ENCODE peak calls at places on chromosomes 5 and 9, in ten cellular contexts. C, Q, P, O, E, S, B, Z, G and H are unnamed samples.

GRCh38 chr5:172101547-172102225 is 86.3 kb downstream of the STK10 start:
- DNase-seq in B (no peak), E (no peak), O (no peak), C (no peak), G (no peak), Q (no peak), P (peak), Z (no peak), S (no peak), H (no peak)

GRCh38 chr5:60395712-60396329 is 304.1 kb downstream of the DEPDC1B start:
- DNase-seq in G (no peak), P (no peak), O (no peak), E (no peak), Q (no peak), C (no peak), Z (no peak), B (no peak), S (no peak), H (no peak)

GRCh38 chr5:82018462-82018861 is 46.6 kb downstream of the ATG10 start:
- DNase-seq in C (no peak), E (no peak), O (no peak), P (no peak), B (peak), Z (no peak), Q (no peak), S (no peak), G (peak), H (no peak)

GRCh38 chr5:103908327-103909099 is 345.9 kb upstream of the NUDT12 start:
- DNase-seq in E (no peak), C (no peak), O (no peak), S (no peak), G (no peak), Q (no peak), B (no peak), Z (no peak), P (no peak), H (no peak)

GRCh38 chr9:121566401-121567141 is 66.9 kb upstream of the GGTA1 start:
- DNase-seq in G (no peak), C (no peak), Q (no peak), Z (no peak), O (no peak), E (no peak), S (peak), P (no peak), B (no peak), H (no peak)

GRCh38 chr9:14870086-14870485 is 40.1 kb downstream of the FREM1 start:
- DNase-seq in Q (no peak), E (no peak), P (no peak), B (no peak), S (no peak), C (no peak), G (no peak), O (no peak), Z (no peak), H (no peak)

GRCh38 chr5:133682496-133682895 is 70.2 kb upstream of the FSTL4 start:
- DNase-seq in Z (no peak), G (no peak), C (no peak), P (no peak), B (no peak), E (no peak), O (no peak), Q (peak), S (no peak), H (peak)

GRCh38 chr5:55205001-55205400 is 22.1 kb downstream of the MCIDAS start:
- DNase-seq in Z (no peak), O (no peak), P (no peak), C (no peak), G (no peak), Q (no peak), E (no peak), B (no peak), S (no peak), H (no peak)

GRCh38 chr5:81349161-81349560 is 44.8 kb downstream of the ACOT12 start:
- DNase-seq in Q (no peak), B (no peak), S (no peak), O (no peak), P (no peak), G (no peak), E (no peak), C (no peak), Z (no peak), H (peak)

GRCh38 chr5:134018154-134018985 is 13.6 kb upstream of the VDAC1 start:
- DNase-seq in C (no peak), G (no peak), B (no peak), Q (no peak), P (no peak), E (no peak), S (no peak), O (no peak), Z (no peak), H (no peak)

GRCh38 chr9:115172105-115172504 is 54.1 kb upstream of the TNC start:
- DNase-seq in B (no peak), C (no peak), G (no peak), Q (no peak), E (no peak), O (no peak), S (no peak), P (no peak), Z (no peak), H (no peak)

GRCh38 chr5:72817076-72817476 is 615 bp downstream of the TNPO1 start:
- DNase-seq in B (peak), Z (peak), E (peak), C (peak), S (peak), P (no peak), Q (peak), G (peak), O (peak), H (peak)

GRCh38 chr5:173148354-173148753 is 4.0 kb downstream of the BNIP1 start:
- DNase-seq in Q (peak), S (no peak), Z (no peak), E (no peak), O (no peak), G (no peak), C (no peak), B (no peak), P (no peak), H (no peak)

GRCh38 chr9:130823435-130823834 is 11.6 kb upstream of the ABL1 start:
- DNase-seq in G (no peak), Z (no peak), C (no peak), Q (no peak), P (no peak), S (no peak), O (no peak), E (no peak), B (no peak), H (no peak)

GRCh38 chr9:73038613-73039012 is 85.8 kb upstream of the ALDH1A1 start:
- DNase-seq in G (no peak), C (no peak), O (no peak), B (peak), S (peak), E (no peak), P (no peak), Q (peak), Z (no peak), H (peak)

GRCh38 chr9:119453980-119454379 is 84.7 kb upstream of the BRINP1 start:
- DNase-seq in S (peak), G (no peak), O (no peak), B (no peak), C (no peak), E (no peak), Q (no peak), Z (no peak), P (no peak), H (no peak)

GRCh38 chr5:132687995-132688394 is 14.2 kb downstream of the IL4 start:
- DNase-seq in P (no peak), S (no peak), G (no peak), Z (no peak), C (no peak), E (no peak), Q (no peak), B (no peak), O (peak), H (no peak)

GRCh38 chr9:101064206-101064605 is 35.7 kb downstream of the PLPPR1 start:
- DNase-seq in C (no peak), G (no peak), Q (no peak), E (no peak), B (no peak), O (no peak), S (no peak), P (no peak), Z (no peak), H (no peak)

GRCh38 chr9:102842421-102842820 is 152.7 kb upstream of the CYLC2 start:
- DNase-seq in P (no peak), G (no peak), B (no peak), Z (no peak), O (no peak), S (no peak), Q (no peak), C (no peak), E (no peak), H (no peak)

GRCh38 chr5:153959134-153959957 is 79.4 kb downstream of the FAM114A2 start:
- DNase-seq in O (no peak), P (no peak), S (no peak), Z (no peak), G (no peak), B (no peak), C (peak), E (no peak), Q (peak), H (no peak)

GRCh38 chr9:83937861-83938455 is 16.7 kb upstream of the KIF27 start:
- DNase-seq in Q (no peak), P (no peak), S (no peak), O (peak), G (peak), E (no peak), Z (peak), C (no peak), B (no peak), H (no peak)

GRCh38 chr9:10268500-10269485 is 344.0 kb downstream of the PTPRD start:
- DNase-seq in P (no peak), G (peak), B (peak), Q (no peak), E (no peak), C (no peak), O (peak), S (no peak), Z (no peak), H (no peak)

GRCh38 chr5:10376530-10376929 is 23.0 kb downstream of the MARCHF6 start:
- DNase-seq in Q (no peak), G (no peak), E (no peak), B (peak), S (no peak), Z (no peak), C (no peak), O (no peak), P (no peak), H (no peak)

GRCh38 chr5:37921452-37921851 is 81.6 kb upstream of the GDNF start:
- DNase-seq in S (no peak), Q (no peak), B (no peak), O (no peak), Z (no peak), C (no peak), G (no peak), E (no peak), P (no peak), H (no peak)

GRCh38 chr5:56908942-56909293 is 478 bp upstream of the SETD9 start:
- DNase-seq in P (peak), G (peak), Z (peak), B (peak), O (no peak), S (no peak), Q (peak), C (no peak), E (no peak), H (no peak)

GRCh38 chr9:82560457-82560904 is 502.5 kb downstream of the RASEF start:
- DNase-seq in S (no peak), C (no peak), P (no peak), G (peak), B (no peak), Z (no peak), O (no peak), E (no peak), Q (no peak), H (no peak)

GRCh38 chr5:2767089-2767488 is 15.6 kb upstream of the IRX2 start:
- DNase-seq in E (no peak), S (no peak), Q (no peak), O (no peak), C (no peak), Z (no peak), B (no peak), G (no peak), P (no peak), H (peak)

GRCh38 chr9:133701321-133701980 is 36.7 kb downstream of the SARDH start:
- DNase-seq in O (peak), P (peak), C (no peak), Q (no peak), S (no peak), E (peak), Z (no peak), B (peak), G (no peak), H (no peak)

GRCh38 chr5:147482426-147483196 is 27.3 kb downstream of the DPYSL3 start:
- DNase-seq in G (peak), B (no peak), C (no peak), E (no peak), Q (no peak), O (no peak), Z (no peak), P (no peak), S (no peak), H (no peak)

GRCh38 chr5:52943285-52943684 is 45.9 kb upstream of the ITGA2 start:
- DNase-seq in E (no peak), S (no peak), P (no peak), O (peak), Z (no peak), C (no peak), G (no peak), Q (no peak), B (no peak), H (no peak)

GRCh38 chr5:118115791-118116190 is 872.6 kb downstream of the DTWD2 start:
- DNase-seq in G (no peak), P (no peak), E (no peak), C (no peak), B (no peak), Q (no peak), O (no peak), Z (no peak), S (peak), H (no peak)

GRCh38 chr5:131393498-131393968 is 129.7 kb downstream of the CDC42SE2 start:
- DNase-seq in Z (no peak), C (no peak), S (no peak), O (no peak), P (no peak), G (no peak), Q (no peak), E (no peak), B (no peak), H (no peak)

GRCh38 chr9:120390637-120391190 is 189.3 kb downstream of the CDK5RAP2 start:
- DNase-seq in E (no peak), Q (no peak), G (no peak), B (no peak), O (no peak), P (no peak), S (no peak), Z (no peak), C (no peak), H (no peak)

GRCh38 chr5:10946050-10946449 is 185.0 kb upstream of the DAP start:
- DNase-seq in E (no peak), G (no peak), S (no peak), P (no peak), C (no peak), Z (no peak), Q (no peak), B (no peak), O (no peak), H (peak)